ENCODE peak calls at places on chromosome 11, in eight cellular contexts. P is brain microvascular endothelial cell; R is CD4-positive, CD25-positive, alpha-beta regulatory T cell; W is AG04450; J is tibial nerve; T is uterus; E is GM23338; S is ascending aorta. Y is an unnamed sample.

GRCh38 chr11:77199346-77199745 is 71.3 kb downstream of the MYO7A start:
- DNase-seq in E (no peak), R (no peak), S (peak), P (no peak), W (no peak), J (no peak), T (peak), Y (no peak)

GRCh38 chr11:87260811-87261210 is 223.1 kb downstream of the TMEM135 start:
- DNase-seq in P (peak), S (no peak), J (no peak), R (no peak), W (no peak), E (no peak), T (no peak), Y (no peak)

GRCh38 chr11:65692367-65692766 is 19.7 kb upstream of the KAT5 start:
- DNase-seq in J (no peak), S (no peak), P (no peak), E (peak), W (no peak), T (no peak), R (no peak), Y (no peak)

GRCh38 chr11:27227744-27228143 is 135.3 kb downstream of the CCDC34 start:
- DNase-seq in J (no peak), R (no peak), W (no peak), P (no peak), T (no peak), E (no peak), S (no peak), Y (no peak)

GRCh38 chr11:59556115-59556882 is 45.0 kb downstream of the OR4D9 start:
- DNase-seq in E (peak), W (peak), P (peak), J (peak), S (peak), T (peak), R (peak), Y (peak)

GRCh38 chr11:93567406-93567819 is 24.2 kb upstream of the SMCO4 start:
- DNase-seq in T (peak), E (no peak), J (no peak), P (peak), R (no peak), S (peak), W (no peak), Y (peak)

GRCh38 chr11:15909937-15910598 is 446.3 kb downstream of the SOX6 start:
- DNase-seq in P (no peak), T (no peak), E (no peak), S (no peak), W (no peak), J (no peak), R (no peak), Y (no peak)

GRCh38 chr11:530960-531825 is 4.2 kb downstream of the HRAS start:
- DNase-seq in J (no peak), S (no peak), R (no peak), E (no peak), T (peak), W (no peak), P (no peak), Y (peak)

GRCh38 chr11:8209208-8209807 is 40.5 kb upstream of the RIC3 start:
- DNase-seq in W (no peak), R (peak), E (peak), T (no peak), S (peak), J (no peak), P (no peak), Y (peak)

GRCh38 chr11:60265373-60266214 is 14.9 kb upstream of the MS4A4A start:
- DNase-seq in W (no peak), P (peak), R (peak), J (no peak), E (peak), T (no peak), S (no peak), Y (no peak)

GRCh38 chr11:96761451-96761850 is 371.6 kb downstream of the JRKL start:
- DNase-seq in R (no peak), W (no peak), S (no peak), P (no peak), J (no peak), E (no peak), T (no peak), Y (no peak)

GRCh38 chr11:78427615-78428272 is 10.1 kb upstream of the GAB2 start:
- DNase-seq in E (no peak), P (no peak), R (no peak), S (no peak), W (no peak), J (no peak), T (no peak), Y (no peak)

GRCh38 chr11:105244157-105244820 is 104.7 kb upstream of the CARD18 start:
- DNase-seq in W (peak), P (peak), R (no peak), T (no peak), J (no peak), S (peak), E (no peak), Y (no peak)

GRCh38 chr11:15757299-15757698 is 599.0 kb downstream of the SOX6 start:
- DNase-seq in E (peak), J (no peak), W (no peak), P (no peak), S (no peak), T (no peak), R (no peak), Y (no peak)

GRCh38 chr11:120086651-120087050 is 51.3 kb downstream of the TRIM29 start:
- DNase-seq in J (no peak), P (no peak), W (no peak), T (no peak), E (peak), S (no peak), R (no peak), Y (no peak)

GRCh38 chr11:113203332-113203731 is 111.1 kb upstream of the TTC12 start:
- DNase-seq in W (no peak), P (no peak), R (no peak), S (no peak), E (no peak), T (no peak), J (no peak), Y (no peak)

GRCh38 chr11:124961972-124962609 is 8.1 kb downstream of the CCDC15 start:
- DNase-seq in R (peak), S (no peak), J (no peak), P (peak), T (no peak), E (peak), W (peak), Y (no peak)

GRCh38 chr11:121036981-121037380 is 13.1 kb downstream of the TBCEL start:
- DNase-seq in J (no peak), E (no peak), S (no peak), T (no peak), P (no peak), W (no peak), R (no peak), Y (no peak)

GRCh38 chr11:8018742-8019631 is 31.9 kb downstream of the EIF3F start:
- DNase-seq in T (peak), P (peak), R (peak), W (peak), S (peak), E (peak), J (peak), Y (peak)

GRCh38 chr11:8545698-8546366 is 48.2 kb downstream of the STK33 start:
- DNase-seq in W (no peak), E (no peak), S (no peak), R (no peak), T (no peak), J (no peak), P (no peak), Y (no peak)

GRCh38 chr11:73267122-73267846 is 4.9 kb upstream of the P2RY6 start:
- DNase-seq in T (no peak), J (no peak), S (peak), R (no peak), W (no peak), E (no peak), P (no peak), Y (no peak)

GRCh38 chr11:15493066-15493465 is 378.3 kb downstream of the INSC start:
- DNase-seq in T (no peak), E (peak), P (peak), J (no peak), W (no peak), R (no peak), S (no peak), Y (no peak)

GRCh38 chr11:7592706-7593105 is 78.9 kb downstream of the PPFIBP2 start:
- DNase-seq in J (no peak), R (peak), S (peak), W (no peak), T (no peak), E (no peak), P (no peak), Y (no peak)

GRCh38 chr11:45982656-45983470 is 60.4 kb downstream of the LARGE2 start:
- DNase-seq in P (peak), R (no peak), T (peak), W (peak), J (no peak), S (peak), E (peak), Y (no peak)

GRCh38 chr11:843818-844692 is 1.4 kb downstream of the TSPAN4 start:
- DNase-seq in J (peak), R (no peak), E (peak), W (peak), T (peak), P (peak), S (peak), Y (peak)

GRCh38 chr11:72002841-72003775 is 4.4 kb downstream of the IL18BP start:
- DNase-seq in E (no peak), R (no peak), W (no peak), J (no peak), S (peak), P (no peak), T (no peak), Y (no peak)

GRCh38 chr11:134659882-134660281 is 247.8 kb upstream of the B3GAT1 start:
- DNase-seq in W (no peak), R (no peak), P (no peak), E (no peak), J (no peak), S (peak), T (no peak), Y (no peak)

GRCh38 chr11:77055056-77055680 is 11.6 kb upstream of the CAPN5 start:
- DNase-seq in P (no peak), W (no peak), J (no peak), E (no peak), T (no peak), S (no peak), R (no peak), Y (peak)

GRCh38 chr11:101436511-101437142 is 147.2 kb downstream of the TRPC6 start:
- DNase-seq in R (peak), W (no peak), S (peak), E (peak), J (no peak), P (peak), T (peak), Y (peak)

GRCh38 chr11:7098235-7098832 is 9.5 kb downstream of the RBMXL2 start:
- DNase-seq in P (peak), S (no peak), J (no peak), E (peak), W (no peak), R (peak), T (no peak), Y (no peak)

GRCh38 chr11:68016904-68017817 is 7.0 kb downstream of the ALDH3B1 start:
- DNase-seq in P (no peak), W (no peak), J (no peak), E (no peak), S (no peak), R (no peak), T (no peak), Y (peak)

GRCh38 chr11:107011977-107012376 is 6.3 kb downstream of the GUCY1A2 start:
- DNase-seq in T (no peak), P (peak), R (no peak), S (no peak), E (no peak), J (no peak), W (no peak), Y (no peak)

GRCh38 chr11:10979529-10979928 is 121.7 kb upstream of the ZBED5 start:
- DNase-seq in J (no peak), S (no peak), E (no peak), P (no peak), W (no peak), T (no peak), R (no peak), Y (no peak)

GRCh38 chr11:68956547-68957254 is 24.1 kb downstream of the MRGPRD start:
- DNase-seq in T (no peak), R (no peak), E (no peak), S (no peak), P (no peak), W (no peak), J (no peak), Y (no peak)

GRCh38 chr11:71463331-71464211 is 10.6 kb downstream of the NADSYN1 start:
- DNase-seq in T (no peak), S (no peak), E (no peak), R (no peak), P (no peak), J (no peak), W (no peak), Y (peak)

GRCh38 chr11:117146521-117146920 is 2.4 kb downstream of the PAFAH1B2 start:
- DNase-seq in E (no peak), S (no peak), T (no peak), R (no peak), P (peak), W (no peak), J (no peak), Y (no peak)
- H3K4me3 ChIP-seq in E (peak), S (peak), T (peak), R (no peak), P (peak), W (no peak), J (no peak), Y (no peak)

DNA sequence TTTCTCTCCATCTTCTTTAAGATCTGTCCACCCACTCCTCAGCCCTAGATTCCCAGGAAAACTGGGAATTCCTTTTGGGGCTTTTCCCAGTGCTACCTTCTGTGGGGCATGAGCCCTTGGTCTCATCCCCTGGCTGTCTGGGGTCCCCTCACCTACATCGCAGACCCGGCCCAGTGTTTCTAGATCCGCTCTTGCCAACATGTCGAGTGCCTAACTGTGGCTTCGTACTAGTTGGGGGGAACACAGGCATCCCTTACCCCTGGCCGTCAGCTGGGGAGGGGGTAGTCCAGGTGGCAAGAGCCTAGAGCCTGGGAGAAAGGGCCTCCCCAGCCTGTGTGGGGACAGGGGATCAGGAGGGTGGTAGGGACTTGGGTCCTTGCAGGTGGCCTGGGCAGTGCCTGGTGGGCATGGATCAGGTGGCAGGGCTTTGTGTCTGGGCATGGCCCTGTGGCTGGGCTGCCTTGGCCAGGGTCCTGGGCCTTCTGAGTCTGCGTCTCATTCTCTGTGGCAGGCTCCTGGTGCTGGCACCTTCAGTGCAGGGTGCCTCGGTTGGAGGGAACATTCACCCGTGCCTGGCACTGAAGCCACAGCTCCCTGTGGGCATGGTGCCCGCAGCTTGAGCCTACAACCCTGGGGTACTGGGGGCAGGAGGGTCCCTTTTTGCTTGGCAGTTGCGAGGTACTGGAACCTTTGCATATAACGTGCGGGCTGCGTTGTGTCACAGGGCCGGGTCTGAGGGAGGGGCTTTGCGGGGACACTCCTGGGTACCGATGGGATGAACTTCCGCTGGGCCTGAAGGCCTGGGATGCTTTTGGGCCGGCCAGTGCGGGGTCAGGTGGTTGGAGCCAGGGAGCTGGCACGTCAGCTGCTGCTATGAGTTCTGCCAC is 4.1 kb downstream of the KCNQ1 start:
- DNase-seq in T (no peak), W (no peak), P (no peak), E (no peak), R (no peak), J (no peak), S (no peak), Y (no peak)
- H3K27ac ChIP-seq in T (no peak), W (no peak), P (no peak), E (no peak), R (no peak), J (no peak), S (no peak), Y (no peak)

GRCh38 chr11:47918370-47918690 is 62.0 kb upstream of the PTPRJ start:
- DNase-seq in R (no peak), W (no peak), J (no peak), S (no peak), P (no peak), T (no peak), E (no peak), Y (no peak)
- H3K4me3 ChIP-seq in R (no peak), W (peak), J (peak), S (no peak), P (no peak), T (no peak), E (no peak), Y (no peak)

DNA sequence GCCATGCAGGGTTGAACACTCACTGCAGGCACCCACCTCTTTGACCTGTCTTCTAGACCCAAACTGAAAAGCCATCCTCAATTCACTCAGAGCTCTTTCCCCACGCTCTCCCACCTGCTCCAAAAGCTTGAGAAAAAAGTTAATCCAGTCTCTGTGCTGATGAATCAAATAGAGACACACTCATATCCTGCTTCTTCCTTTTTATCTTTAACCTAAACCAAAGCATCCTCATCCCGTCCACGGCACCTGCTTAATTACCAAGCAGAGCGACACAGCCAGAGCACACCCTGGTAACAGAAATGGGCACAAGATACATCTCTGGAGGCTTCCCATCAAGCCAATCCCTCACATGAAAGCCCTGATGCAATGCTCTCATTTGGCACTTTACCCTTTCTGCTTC is 102.6 kb downstream of the PLEKHA7 start:
- DNase-seq in W (no peak), J (no peak), T (no peak), P (no peak), E (no peak), R (peak), S (no peak), Y (no peak)
- H3K27ac ChIP-seq in W (no peak), J (no peak), T (no peak), P (no peak), E (no peak), R (no peak), S (no peak), Y (no peak)

GRCh38 chr11:34602245-34602644 is 18.6 kb upstream of the EHF start:
- DNase-seq in W (no peak), R (no peak), P (no peak), E (no peak), J (no peak), T (no peak), S (no peak), Y (peak)

GRCh38 chr11:34604909-34605308 is 16.0 kb upstream of the EHF start:
- DNase-seq in J (no peak), P (no peak), S (no peak), R (no peak), W (no peak), E (no peak), T (no peak), Y (no peak)

GRCh38 chr11:34601609-34602008 is 19.3 kb upstream of the EHF start:
- DNase-seq in J (no peak), R (no peak), T (no peak), E (no peak), W (no peak), P (no peak), S (no peak), Y (no peak)

GRCh38 chr11:34604216-34604615 is 16.7 kb upstream of the EHF start:
- DNase-seq in S (no peak), P (no peak), T (no peak), W (no peak), J (no peak), E (no peak), R (no peak), Y (no peak)

GRCh38 chr11:34603129-34604001 is 17.5 kb upstream of the EHF start:
- DNase-seq in W (no peak), E (no peak), J (no peak), P (no peak), S (no peak), T (no peak), R (no peak), Y (no peak)
- H3K4me3 ChIP-seq in W (no peak), E (no peak), J (no peak), P (no peak), S (no peak), T (no peak), R (no peak), Y (no peak)

GRCh38 chr11:44766972-44767278 is 40.2 kb downstream of the TSPAN18 start:
- DNase-seq in R (no peak), T (peak), E (no peak), S (peak), W (no peak), P (peak), J (no peak), Y (no peak)

GRCh38 chr11:44767421-44767820 is 40.7 kb downstream of the TSPAN18 start:
- DNase-seq in P (peak), R (no peak), E (no peak), T (peak), S (no peak), J (no peak), W (no peak), Y (no peak)

GRCh38 chr11:44765676-44766075 is 38.9 kb downstream of the TSPAN18 start:
- DNase-seq in P (no peak), S (no peak), W (no peak), J (no peak), R (no peak), E (no peak), T (no peak), Y (peak)

GRCh38 chr11:44765026-44765595 is 38.3 kb downstream of the TSPAN18 start:
- DNase-seq in T (peak), P (no peak), S (peak), W (no peak), E (no peak), R (no peak), J (no peak), Y (no peak)

DNA sequence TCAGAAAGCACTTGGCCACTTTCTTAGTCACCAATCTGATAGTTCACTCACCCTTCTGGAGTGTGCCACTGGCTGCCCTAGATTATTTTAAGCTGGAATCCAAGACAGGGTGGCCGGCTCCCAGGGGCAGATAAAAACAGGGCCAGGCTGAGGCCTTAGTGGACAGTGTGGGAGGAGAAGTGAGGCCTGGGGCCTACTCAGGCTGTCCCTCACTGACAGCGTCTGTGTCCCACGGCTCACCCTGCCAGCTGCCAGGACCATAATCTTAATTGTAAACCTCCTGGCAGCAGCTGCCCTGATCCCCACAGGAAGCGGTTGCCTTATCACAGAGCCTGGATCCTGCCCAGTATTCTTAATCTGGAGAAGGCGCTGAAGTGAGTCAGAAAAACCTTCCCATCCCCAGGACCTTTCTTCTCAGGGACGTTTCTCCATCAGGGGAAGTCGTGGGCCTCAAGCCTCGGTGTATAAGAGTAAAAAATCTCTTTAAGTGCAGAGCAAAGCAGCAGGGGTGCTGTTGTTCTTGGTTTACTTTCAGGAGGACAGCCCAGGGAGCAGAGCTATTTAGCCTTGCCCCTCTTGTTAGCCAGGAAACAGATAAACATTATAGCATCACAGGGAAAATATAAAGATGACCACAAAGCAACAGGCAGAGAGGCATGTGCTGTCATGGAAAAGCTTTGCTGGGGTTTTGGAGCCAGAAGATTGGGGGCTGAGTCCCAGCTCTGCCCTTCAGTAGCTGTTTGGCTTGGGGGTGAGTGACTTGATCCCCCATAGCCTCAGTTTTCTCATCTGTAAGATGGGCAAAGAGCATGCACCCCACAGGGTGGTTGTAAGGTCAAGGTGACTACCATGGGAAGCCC is 39.6 kb downstream of the TSPAN18 start:
- DNase-seq in E (peak), J (no peak), P (peak), R (no peak), T (peak), S (peak), W (peak), Y (no peak)
- H3K27ac ChIP-seq in E (no peak), J (peak), P (peak), R (no peak), T (peak), S (peak), W (peak), Y (no peak)